ENCODE peak calls at places on chromosomes 5 and 9, in four cellular contexts. Y is testis, L is endodermal cell, U is heart left ventricle. K is an unnamed sample. For H3K36me3, the result is how much of the 10 kb centered on the place peaks cover.

GRCh38 chr5:82635561-82636288 is 357.6 kb upstream of the RPS23 start:
- DNase-seq in L (no peak), Y (no peak), U (no peak), K (no peak)

GRCh38 chr5:56995605-56996004 is 43.7 kb upstream of the MIER3 start:
- DNase-seq in U (no peak), L (no peak), Y (no peak), K (no peak)

GRCh38 chr5:176560364-176560763 is 11.2 kb downstream of the CDHR2 start:
- DNase-seq in U (no peak), L (peak), Y (no peak), K (peak)

GRCh38 chr5:95554331-95554646 is 488 bp downstream of the SKIC3 start:
- DNase-seq in Y (no peak), U (no peak), L (no peak), K (no peak)

GRCh38 chr5:176890455-176891330 is 8.5 kb downstream of the HK3 start:
- DNase-seq in Y (no peak), L (no peak), U (no peak), K (peak)

GRCh38 chr5:76332102-76332501 is 71.0 kb upstream of the IQGAP2 start:
- DNase-seq in U (no peak), L (peak), Y (no peak), K (no peak)

GRCh38 chr9:33017283-33018041 is 7.6 kb upstream of the DNAJA1 start:
- DNase-seq in U (no peak), Y (no peak), L (no peak), K (no peak)

GRCh38 chr9:123267481-123268239 is 726 bp downstream of the STRBP start:
- DNase-seq in U (no peak), Y (no peak), L (peak), K (peak)

GRCh38 chr9:94923333-94924089 is 197.0 kb downstream of the AOPEP start:
- DNase-seq in Y (no peak), L (no peak), U (no peak), K (no peak)
- H3K4me3 ChIP-seq in Y (no peak), L (no peak), U (no peak), K (no peak)

DNA sequence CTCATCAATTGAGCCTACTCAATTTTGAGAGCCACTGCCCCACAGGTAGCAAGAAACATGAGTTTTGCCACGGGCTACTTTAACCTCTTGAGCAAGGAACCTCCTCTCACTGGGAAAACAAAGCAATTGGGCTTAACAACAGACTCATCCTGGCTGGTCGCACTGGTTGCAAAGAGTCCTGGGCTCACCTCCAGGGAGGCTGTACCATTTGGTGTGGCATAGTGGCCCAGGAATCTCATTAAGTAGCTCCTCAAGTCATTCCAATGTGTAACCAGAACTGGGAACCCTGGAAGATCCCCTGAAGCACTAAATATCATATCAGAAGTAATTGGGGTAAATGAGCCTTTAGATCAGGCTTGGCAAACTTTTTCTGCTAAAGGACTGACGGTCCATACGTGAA is 78.5 kb downstream of the MYO10 start:
- DNase-seq in Y (no peak), L (no peak), U (no peak), K (no peak)
- H3K36me3 ChIP-seq in Y (under half), L (half or more), U (under half), K (under half)

GRCh38 chr5:131393498-131393968 is 129.7 kb downstream of the CDC42SE2 start:
- DNase-seq in U (no peak), Y (no peak), L (no peak), K (no peak)
- H3K4me3 ChIP-seq in U (no peak), Y (no peak), L (no peak), K (no peak)

DNA sequence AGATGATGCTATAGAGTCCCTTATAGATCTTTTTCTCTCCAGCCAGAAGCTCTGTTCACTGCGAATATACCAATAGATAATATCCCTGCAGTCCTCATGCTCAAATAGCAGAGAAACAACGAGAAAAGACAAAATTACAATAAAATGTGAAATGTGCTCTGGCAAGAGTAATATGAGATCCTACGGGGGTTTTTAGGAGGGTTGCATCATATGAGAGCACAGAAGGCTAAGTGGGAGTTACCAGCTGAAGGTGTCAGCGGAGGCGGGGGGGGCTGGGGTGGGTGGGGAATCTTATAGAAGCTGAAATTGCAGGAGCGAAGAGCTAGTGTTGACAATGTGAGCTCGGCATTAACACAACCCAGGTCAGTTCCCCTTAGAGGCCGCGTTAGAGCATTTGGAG is 109.6 kb downstream of the BASP1 start:
- DNase-seq in U (no peak), L (no peak), Y (no peak), K (no peak)
- H3K36me3 ChIP-seq in U (under half), L (under half), Y (under half), K (under half)

DNA sequence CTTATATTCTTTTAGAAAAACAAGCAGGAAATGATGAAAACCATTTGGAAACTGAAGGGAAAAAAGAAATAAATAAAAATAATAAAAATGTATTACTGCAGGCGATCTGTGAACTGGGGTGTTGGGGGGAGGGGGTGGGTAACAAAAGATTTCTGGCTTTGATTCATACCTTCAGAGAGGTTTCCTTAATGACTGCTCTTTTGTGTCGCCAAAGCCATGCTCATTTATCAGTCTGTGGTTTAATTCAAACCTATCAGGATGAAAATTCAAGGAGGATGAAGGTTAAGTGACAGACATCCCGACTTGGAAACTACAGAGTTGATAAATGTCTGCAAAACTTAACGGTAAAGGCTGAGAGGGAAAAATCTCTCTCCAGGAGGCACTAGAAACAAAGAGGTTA is 278.1 kb downstream of the PSAT1 start:
- DNase-seq in Y (no peak), L (no peak), U (no peak), K (no peak)
- H3K4me3 ChIP-seq in Y (no peak), L (no peak), U (no peak), K (no peak)

DNA sequence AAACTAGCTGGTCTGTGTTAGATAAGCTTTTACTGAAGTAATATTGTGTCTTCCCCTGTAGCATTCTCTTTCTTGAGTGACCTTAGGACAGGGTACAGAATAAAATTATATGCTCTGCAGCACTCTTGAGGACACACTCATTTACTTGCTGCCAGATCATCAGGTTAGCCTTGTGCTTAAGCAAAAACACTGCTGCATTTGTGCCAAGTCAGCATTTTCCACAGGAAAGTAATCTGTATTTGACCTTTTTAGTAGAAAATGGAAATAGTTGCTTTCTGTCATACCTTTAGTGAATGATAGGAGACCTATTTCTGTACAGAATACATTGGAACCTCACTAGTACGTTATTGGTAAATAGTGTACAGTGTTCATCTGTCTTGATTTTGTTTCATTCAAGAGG is 54.2 kb downstream of the LMNB1 start:
- DNase-seq in L (no peak), Y (no peak), U (no peak), K (no peak)
- H3K36me3 ChIP-seq in L (half or more), Y (under half), U (half or more), K (under half)

K was measured in H7.